ENCODE peak calls at places on chromosomes 16 and 17, in seven cellular contexts. K, V, L, W, D, Z and S are unnamed samples.
A peak's percentile ranks its signal among the peaks of the same experiment; 100 is the strongest.

GRCh38 chr16:12327971-12328726 is 351.6 kb downstream of the SNX29 start:
- DNase-seq in W (no peak), D (no peak), Z (no peak), K (no peak), L (no peak), V (no peak), S (no peak)

GRCh38 chr17:8162997-8163977 is 539 bp upstream of the VAMP2 start:
- DNase-seq in D (no peak), Z (no peak), V (no peak), K (peak; percentile 81), W (peak; percentile 71), L (no peak), S (no peak)

GRCh38 chr17:72393553-72393952 is 272.7 kb downstream of the SOX9 start:
- DNase-seq in Z (no peak), W (no peak), K (no peak), D (no peak), V (no peak), L (peak; percentile 91), S (no peak)

GRCh38 chr16:19578378-19578851 is 22.9 kb downstream of the VPS35L start:
- DNase-seq in W (no peak), V (no peak), Z (no peak), D (no peak), L (no peak), K (no peak), S (no peak)

GRCh38 chr16:88434746-88435145 is 18.3 kb upstream of the ZFPM1 start:
- DNase-seq in L (no peak), V (no peak), D (no peak), Z (no peak), W (no peak), K (no peak), S (no peak)

GRCh38 chr16:84999200-84999599 is 12.1 kb downstream of the ZDHHC7 start:
- DNase-seq in L (no peak), K (no peak), Z (no peak), D (no peak), W (no peak), V (no peak), S (no peak)

GRCh38 chr16:89863741-89864391 is 9.5 kb upstream of the TCF25 start:
- DNase-seq in V (peak; percentile 7), W (no peak), D (peak; percentile 86), Z (no peak), L (peak; percentile 21), K (no peak), S (no peak)

GRCh38 chr17:77600346-77600745 is 358.2 kb upstream of the TNRC6C start:
- DNase-seq in D (no peak), L (no peak), K (no peak), W (no peak), Z (no peak), V (no peak), S (no peak)

GRCh38 chr17:81039854-81040758 is 5.2 kb downstream of the BAIAP2 start:
- DNase-seq in Z (no peak), L (peak; percentile 56), D (no peak), K (peak; percentile 71), V (no peak), W (no peak), S (no peak)

GRCh38 chr17:22461460-22462145 is 769.3 kb downstream of the KCNJ18 start:
- DNase-seq in W (no peak), K (no peak), D (no peak), L (no peak), Z (no peak), V (no peak), S (no peak)

GRCh38 chr17:76599699-76600460 is 14.2 kb upstream of the ST6GALNAC2 start:
- DNase-seq in W (no peak), K (no peak), Z (no peak), L (no peak), V (no peak), D (no peak), S (no peak)

GRCh38 chr16:26700250-26700649 is 366.5 kb upstream of the C16orf82 start:
- DNase-seq in K (no peak), V (no peak), Z (no peak), L (no peak), D (no peak), W (no peak), S (no peak)

GRCh38 chr16:15427648-15428239 is 6.6 kb upstream of the BMERB1 start:
- DNase-seq in L (peak; percentile 70), W (no peak), Z (peak; percentile 49), K (peak; percentile 79), V (peak; percentile 5), D (peak; percentile 45), S (peak; percentile 51)

GRCh38 chr16:2469399-2470233 is 1.5 kb upstream of the NTN3 start:
- DNase-seq in Z (no peak), L (no peak), W (no peak), D (no peak), K (no peak), V (no peak), S (no peak)

GRCh38 chr17:66214893-66215528 is 14.2 kb downstream of the APOH start:
- DNase-seq in W (no peak), D (no peak), K (no peak), L (no peak), V (no peak), Z (no peak), S (no peak)

GRCh38 chr16:58127634-58128033 is 1.5 kb downstream of the CFAP20 start:
- DNase-seq in Z (no peak), W (no peak), L (no peak), V (no peak), K (no peak), D (no peak), S (no peak)
- H3K4me3 ChIP-seq in Z (no peak overlapping the region), W (no peak overlapping the region), L (peak overlapping the region; percentile 95), V (peak overlapping the region; percentile 89), K (no peak overlapping the region), D (peak overlapping the region; percentile 99), S (peak overlapping the region; percentile 90)

DNA sequence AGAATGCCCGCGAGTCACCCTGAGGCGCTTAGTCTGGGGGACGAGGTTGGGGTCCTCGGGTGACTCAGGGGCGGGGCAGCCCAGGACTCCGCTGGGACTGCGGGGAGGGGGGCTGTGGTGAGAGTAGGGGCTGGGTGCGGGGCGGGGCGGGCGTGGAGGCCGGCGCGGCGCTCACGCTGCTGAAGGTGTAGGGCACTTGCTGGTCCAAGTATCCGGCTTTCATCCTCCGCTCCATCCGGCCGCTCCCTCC is 832 bp downstream of the ETV4 start:
- DNase-seq in L (peak; percentile 24), D (no peak), K (no peak), V (peak; percentile 4), Z (no peak), W (peak; percentile 66), S (no peak)
- H3K4me3 ChIP-seq in L (peak overlapping the region; percentile 65), D (peak overlapping the region; percentile 68), K (peak overlapping the region; percentile 24), V (peak overlapping the region; percentile 57), Z (peak overlapping the region; percentile 12), W (no peak overlapping the region), S (peak overlapping the region; percentile 66)

GRCh38 chr16:81003610-81004460 is 2.9 kb downstream of the CMC2 start:
- DNase-seq in Z (no peak), V (no peak), K (no peak), W (no peak), L (no peak), D (peak; percentile 31), S (no peak)
- H3K4me3 ChIP-seq in Z (no peak overlapping the region), V (peak overlapping the region; percentile 43), K (no peak overlapping the region), W (no peak overlapping the region), L (peak overlapping the region; percentile 48), D (peak overlapping the region; percentile 89), S (peak overlapping the region; percentile 19)

GRCh38 chr17:63430223-63430622 is 15.9 kb downstream of the CYB561 start:
- DNase-seq in W (no peak), L (no peak), K (peak; percentile 38), D (no peak), Z (no peak), V (no peak), S (no peak)
- H3K4me3 ChIP-seq in W (no peak overlapping the region), L (no peak overlapping the region), K (no peak overlapping the region), D (no peak overlapping the region), Z (no peak overlapping the region), V (no peak overlapping the region), S (no peak overlapping the region)

GRCh38 chr17:10638151-10638550 is 19.0 kb downstream of the MYH3 start:
- DNase-seq in L (no peak), K (no peak), Z (no peak), W (no peak), V (no peak), D (no peak), S (no peak)
- H3K4me3 ChIP-seq in L (no peak overlapping the region), K (no peak overlapping the region), Z (no peak overlapping the region), W (no peak overlapping the region), V (no peak overlapping the region), D (no peak overlapping the region), S (no peak overlapping the region)

GRCh38 chr16:1020591-1020990 is 39.0 kb downstream of the SOX8 start:
- DNase-seq in L (no peak), V (no peak), D (no peak), Z (no peak), W (no peak), K (no peak), S (no peak)

GRCh38 chr16:1021553-1022160 is 40.1 kb downstream of the SOX8 start:
- DNase-seq in V (no peak), W (no peak), L (no peak), Z (no peak), D (no peak), K (no peak), S (no peak)

GRCh38 chr16:1019934-1020305 is 38.4 kb downstream of the SOX8 start:
- DNase-seq in K (no peak), D (no peak), L (peak; percentile 23), Z (no peak), V (no peak), W (no peak), S (no peak)

GRCh38 chr16:1024126-1024525 is 42.6 kb downstream of the SOX8 start:
- DNase-seq in D (no peak), L (no peak), Z (no peak), W (no peak), V (no peak), K (no peak), S (no peak)

DNA sequence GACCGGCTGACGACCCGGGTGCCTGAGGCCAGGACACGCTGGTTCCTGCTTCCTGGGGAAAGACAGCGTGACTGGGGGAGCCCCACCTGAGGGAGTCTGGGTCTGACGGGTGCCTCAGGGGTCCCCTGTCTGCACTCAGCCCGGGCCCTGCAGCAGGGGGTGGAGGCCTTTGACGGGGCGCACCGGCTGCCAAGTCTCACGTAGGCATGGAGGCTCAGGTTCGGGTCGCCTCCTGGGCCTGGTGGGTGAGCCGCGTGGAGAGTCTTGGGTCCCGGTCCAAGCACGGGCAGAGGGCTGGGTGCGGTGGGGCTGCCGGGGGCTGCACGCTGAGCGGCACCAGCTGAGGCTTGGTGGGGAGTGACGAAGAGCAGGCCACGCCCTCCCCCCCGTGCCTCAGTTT is 40.9 kb downstream of the SOX8 start:
- DNase-seq in K (no peak), V (no peak), Z (no peak), D (no peak), L (no peak), W (no peak), S (no peak)
- H3K4me3 ChIP-seq in K (no peak overlapping the region), V (no peak overlapping the region), Z (no peak overlapping the region), D (no peak overlapping the region), L (no peak overlapping the region), W (no peak overlapping the region), S (no peak overlapping the region)

GRCh38 chr17:29617125-29617480 is 5.6 kb downstream of the CORO6 start:
- DNase-seq in D (peak; percentile 93), V (peak; percentile 79), Z (peak; percentile 68), W (peak; percentile 93), L (peak; percentile 73), K (no peak), S (no peak)
- H3K4me3 ChIP-seq in D (peak overlapping the region; percentile 51), V (peak overlapping the region; percentile 68), Z (no peak overlapping the region), W (no peak overlapping the region), L (no peak overlapping the region), K (no peak overlapping the region), S (peak overlapping the region; percentile 5)